ENCODE peak calls at places on chromosomes 4 and X, in nine cellular contexts. V is cardiac muscle cell, S is thoracic aorta, U is mesendoderm, D is mesenchymal stem cell, K is ovary, Z is transverse colon, M is dorsolateral prefrontal cortex, G is SJSA1. R is an unnamed sample.

GRCh38 chr4:186068581-186069402 is at the start of gene TLR3:
- DNase-seq in M (no peak), S (no peak), U (no peak), G (peak; percentile 64), K (no peak), D (peak; percentile 66), Z (no peak), V (peak; percentile 56), R (peak; percentile 38)

GRCh38 chrX:154354013-154354412 is 20.4 kb downstream of the FLNA start:
- DNase-seq in S (no peak), V (no peak), K (no peak), U (no peak), M (no peak), G (no peak), Z (no peak), D (no peak), R (no peak)

GRCh38 chr4:113436360-113436759 is 325.2 kb downstream of the CAMK2D start:
- DNase-seq in U (no peak), S (no peak), M (no peak), V (peak; percentile 91), G (no peak), Z (no peak), D (peak; percentile 79), K (peak; percentile 39), R (peak; percentile 35)

GRCh38 chr4:143097751-143098150 is 87.0 kb upstream of the USP38 start:
- DNase-seq in M (no peak), U (no peak), Z (no peak), S (no peak), D (no peak), K (no peak), G (no peak), V (no peak), R (no peak)

GRCh38 chr4:38949416-38950051 is 81.9 kb downstream of the FAM114A1 start:
- DNase-seq in K (no peak), M (no peak), D (peak; percentile 58), U (peak; percentile 18), S (no peak), G (peak; percentile 16), V (no peak), Z (no peak), R (peak; percentile 65)

GRCh38 chr4:146159384-146160058 is 16.0 kb upstream of the LSM6 start:
- DNase-seq in U (no peak), G (no peak), Z (no peak), M (no peak), S (no peak), V (no peak), K (no peak), D (no peak), R (no peak)

GRCh38 chr4:188139671-188140070 is 430 bp downstream of the TRIML1 start:
- DNase-seq in Z (no peak), U (no peak), M (no peak), V (no peak), G (no peak), D (no peak), S (no peak), K (no peak), R (no peak)

GRCh38 chr4:135838889-135839288 is 1637.3 kb upstream of the PABPC4L start:
- DNase-seq in G (no peak), D (peak; percentile 80), V (no peak), K (no peak), M (no peak), Z (no peak), S (no peak), U (peak; percentile 93), R (peak; percentile 4)

GRCh38 chr4:188006285-188006848 is 10.8 kb downstream of the ZFP42 start:
- DNase-seq in M (no peak), S (no peak), Z (no peak), V (no peak), G (no peak), K (no peak), U (no peak), D (no peak), R (no peak)

GRCh38 chrX:22122510-22122909 is 90.4 kb downstream of the PHEX start:
- DNase-seq in D (peak; percentile 33), G (no peak), S (peak; percentile 3), K (no peak), V (peak; percentile 45), M (no peak), Z (no peak), U (no peak), R (peak; percentile 96)

GRCh38 chr4:41133619-41134018 is 80.7 kb downstream of the APBB2 start:
- DNase-seq in D (no peak), Z (no peak), G (no peak), V (peak; percentile 49), M (no peak), U (peak; percentile 93), K (no peak), S (no peak), R (no peak)

GRCh38 chr4:102358128-102358527 is 12.8 kb upstream of the SLC39A8 start:
- DNase-seq in M (no peak), Z (no peak), S (no peak), D (no peak), U (no peak), G (peak; percentile 9), V (no peak), K (no peak), R (no peak)

GRCh38 chr4:28686618-28687017 is 1826.0 kb downstream of the STIM2 start:
- DNase-seq in K (no peak), D (peak; percentile 26), M (no peak), V (peak; percentile 32), S (no peak), Z (peak; percentile 8), G (no peak), U (peak; percentile 80), R (peak; percentile 28)

GRCh38 chr4:89273741-89274141 is 33.9 kb downstream of the GPRIN3 start:
- DNase-seq in K (no peak), D (no peak), Z (no peak), M (no peak), U (no peak), S (no peak), G (no peak), V (no peak), R (peak; percentile 31)

GRCh38 chr4:47002593-47002992 is 9.2 kb upstream of the GABRA4 start:
- DNase-seq in Z (no peak), S (no peak), D (peak; percentile 66), U (no peak), G (no peak), V (peak; percentile 15), M (no peak), K (no peak), R (peak; percentile 11)

GRCh38 chrX:111837226-111837625 is 38.8 kb upstream of the TRPC5OS start:
- DNase-seq in G (no peak), M (no peak), S (no peak), K (no peak), V (no peak), U (peak; percentile 29), Z (no peak), D (no peak), R (no peak)

DNA sequence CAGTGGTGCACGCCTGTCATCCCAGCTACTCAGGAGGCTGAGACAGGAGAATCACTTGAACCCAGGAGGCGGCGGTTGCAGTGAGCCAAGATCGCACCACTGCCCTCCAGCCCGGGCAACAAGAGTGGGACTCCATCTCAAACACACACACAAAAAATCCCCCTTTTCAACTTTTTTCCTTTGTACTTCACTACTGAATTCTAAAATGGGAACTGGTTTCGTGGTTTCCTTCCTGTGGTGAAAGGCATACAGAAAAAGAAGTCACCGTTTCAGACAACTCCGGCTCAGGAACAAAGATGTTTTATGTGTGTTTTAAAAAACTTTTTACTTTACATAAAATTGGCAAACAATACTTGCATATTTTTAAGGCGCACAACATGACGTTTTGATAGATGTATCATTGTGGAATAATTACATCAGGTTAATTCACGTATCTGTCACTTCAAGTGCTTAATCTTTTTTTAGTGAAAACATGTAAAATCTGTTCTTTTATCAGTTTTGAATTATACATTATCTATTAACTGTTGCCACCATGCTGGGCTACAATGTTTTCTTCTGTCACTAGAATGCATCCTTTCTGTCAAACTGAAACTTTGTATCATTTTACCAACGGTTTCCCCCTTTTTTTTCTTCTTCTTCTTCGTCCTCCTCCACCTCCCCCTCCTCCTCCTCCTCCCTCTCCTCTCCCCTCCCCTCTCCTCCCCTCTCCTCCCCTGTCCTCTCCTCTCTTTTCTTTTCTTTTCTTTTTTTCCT is 186.0 kb downstream of the CRLF2 start:
- DNase-seq in G (no peak), S (no peak), K (no peak), M (no peak), U (no peak), Z (no peak), V (no peak), D (no peak), R (no peak)
- H3K4me3 ChIP-seq in G (no peak overlapping the region), S (no peak overlapping the region), K (no peak overlapping the region), M (no peak overlapping the region), U (no peak overlapping the region), Z (no peak overlapping the region), V (no peak overlapping the region), D (no peak overlapping the region), R (no peak overlapping the region)

GRCh38 chr4:93466440-93466839 is 362.1 kb upstream of the ATOH1 start:
- DNase-seq in G (no peak), S (no peak), Z (no peak), K (no peak), V (no peak), M (no peak), D (no peak), U (peak; percentile 52), R (no peak)
- H3K27me3 ChIP-seq in G (peaks cover 6% of the 10 kb centered on the region), S (no peaks in the 10 kb centered on the region), Z (no peaks in the 10 kb centered on the region), K (no peaks in the 10 kb centered on the region), V (no peaks in the 10 kb centered on the region), M (no peaks in the 10 kb centered on the region), D (no peaks in the 10 kb centered on the region), U (no peaks in the 10 kb centered on the region), R (no peaks in the 10 kb centered on the region)

GRCh38 chrX:3791449-3791848 is 78.0 kb upstream of the PRKX start:
- DNase-seq in D (no peak), G (no peak), S (no peak), V (no peak), U (no peak), K (no peak), Z (no peak), M (no peak), R (no peak)

GRCh38 chrX:3788494-3789233 is 75.2 kb upstream of the PRKX start:
- DNase-seq in U (peak; percentile 65), D (no peak), Z (no peak), V (no peak), K (no peak), M (no peak), S (no peak), G (no peak), R (no peak)
- H3K4me3 ChIP-seq in U (no peak overlapping the region), D (no peak overlapping the region), Z (no peak overlapping the region), V (no peak overlapping the region), K (no peak overlapping the region), M (no peak overlapping the region), S (no peak overlapping the region), G (no peak overlapping the region), R (no peak overlapping the region)

DNA sequence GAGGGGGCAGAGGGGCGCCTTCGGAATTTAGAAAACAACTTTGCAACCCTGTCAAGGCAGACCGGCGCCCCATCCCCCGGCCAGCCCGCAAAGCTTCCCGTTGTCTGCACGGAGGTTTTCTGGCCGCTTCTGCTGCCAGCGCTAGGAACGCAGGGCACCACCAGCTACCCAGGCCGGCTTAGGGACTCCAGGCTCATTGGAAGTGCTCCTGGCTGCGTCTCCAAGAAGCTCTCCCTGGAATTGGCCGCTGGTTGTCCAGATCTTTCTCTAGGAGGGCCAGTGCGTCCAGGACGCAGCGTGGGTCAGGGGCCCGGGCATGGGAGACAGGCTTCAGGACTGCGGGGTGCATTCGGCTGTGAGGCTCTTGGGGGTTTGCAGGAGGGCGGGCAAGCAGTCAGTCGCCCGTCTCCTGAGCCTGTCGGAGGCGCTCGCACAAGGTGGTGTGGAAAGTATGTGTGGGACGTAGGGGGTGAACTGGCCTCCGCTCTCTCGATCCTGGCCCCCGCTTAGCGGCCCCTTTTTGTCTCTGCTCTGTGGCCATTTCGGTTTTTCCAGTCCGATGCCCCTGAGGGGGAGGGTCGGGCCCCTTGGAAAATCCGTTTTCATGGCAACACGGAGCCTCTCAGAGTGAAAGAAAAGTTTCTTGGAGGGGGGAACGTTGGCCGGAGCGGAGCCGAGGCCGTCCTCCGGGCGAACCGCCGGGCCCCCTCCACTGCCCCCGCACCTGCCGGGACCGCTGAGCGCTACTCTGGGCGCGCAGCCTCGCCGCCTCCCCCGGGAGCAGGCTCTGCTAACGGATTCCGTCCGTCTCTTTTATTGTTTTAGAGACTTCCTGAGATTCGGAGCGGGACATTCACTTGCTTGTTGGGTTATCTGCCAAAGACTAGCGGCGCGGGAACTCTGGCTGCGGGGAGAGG is 810 bp upstream of the SOX3 start:
- DNase-seq in U (peak; percentile 25), Z (no peak), V (no peak), S (no peak), K (no peak), D (no peak), M (no peak), G (no peak), R (no peak)
- H3K27me3 ChIP-seq in U (peaks cover 29% of the 10 kb centered on the region), Z (peaks cover 100% of the 10 kb centered on the region), V (peaks cover 99% of the 10 kb centered on the region), S (no peaks in the 10 kb centered on the region), K (no peaks in the 10 kb centered on the region), D (peaks cover 91% of the 10 kb centered on the region), M (peaks cover 20% of the 10 kb centered on the region), G (peaks cover 8% of the 10 kb centered on the region), R (peaks cover 42% of the 10 kb centered on the region)